ENCODE peak calls at places on chromosomes 13 and 19, in five cellular contexts. One of them, this sample, is unnamed.

GRCh38 chr13:33571618-33572017 is 246.3 kb upstream of the RFC3 start:
- DNase-seq in neuronal stem cell: no peak
- DNase-seq in H1: no peak
- DNase-seq in mesenchymal stem cell: no peak
- DNase-seq in H9: no peak
- DNase-seq in this sample: no peak

GRCh38 chr19:33373701-33374405 is at the start of gene CEBPG:
- DNase-seq in H9: no peak
- DNase-seq in mesenchymal stem cell: peak; percentile 70
- DNase-seq in H1: no peak
- DNase-seq in neuronal stem cell: peak; percentile 43
- DNase-seq in this sample: no peak

GRCh38 chr19:2722541-2723344 is 1.6 kb upstream of the DIRAS1 start:
- DNase-seq in mesenchymal stem cell: peak; percentile 77
- DNase-seq in neuronal stem cell: no peak
- DNase-seq in H9: no peak
- DNase-seq in H1: no peak
- DNase-seq in this sample: peak; percentile 70

GRCh38 chr13:51801631-51802099 is 2.3 kb downstream of the DHRS12 start:
- DNase-seq in mesenchymal stem cell: no peak
- DNase-seq in H1: no peak
- DNase-seq in H9: no peak
- DNase-seq in neuronal stem cell: peak; percentile 64
- DNase-seq in this sample: no peak

GRCh38 chr19:18972301-18972831 is 31.3 kb upstream of the HOMER3 start:
- DNase-seq in neuronal stem cell: no peak
- DNase-seq in H9: no peak
- DNase-seq in mesenchymal stem cell: peak; percentile 19
- DNase-seq in H1: no peak
- DNase-seq in this sample: no peak

GRCh38 chr19:50239916-50240585 is 36.6 kb downstream of the MYH14 start:
- DNase-seq in neuronal stem cell: no peak
- DNase-seq in mesenchymal stem cell: no peak
- DNase-seq in H1: no peak
- DNase-seq in H9: no peak
- DNase-seq in this sample: no peak

GRCh38 chr19:56619131-56619530 is 23.8 kb upstream of the SMIM17 start:
- DNase-seq in H9: no peak
- DNase-seq in mesenchymal stem cell: no peak
- DNase-seq in neuronal stem cell: no peak
- DNase-seq in H1: no peak
- DNase-seq in this sample: no peak

GRCh38 chr19:19530423-19530804 is 1.7 kb downstream of the YJEFN3 start:
- DNase-seq in mesenchymal stem cell: no peak
- DNase-seq in H1: no peak
- DNase-seq in neuronal stem cell: no peak
- DNase-seq in H9: no peak
- DNase-seq in this sample: no peak

GRCh38 chr19:37986048-37986750 is 79.2 kb downstream of the SIPA1L3 start:
- DNase-seq in H1: no peak
- DNase-seq in mesenchymal stem cell: no peak
- DNase-seq in H9: no peak
- DNase-seq in neuronal stem cell: no peak
- DNase-seq in this sample: no peak

GRCh38 chr13:81987159-81987558 is 1646.2 kb upstream of the SPRY2 start:
- DNase-seq in H9: no peak
- DNase-seq in H1: no peak
- DNase-seq in mesenchymal stem cell: no peak
- DNase-seq in neuronal stem cell: no peak
- DNase-seq in this sample: no peak

GRCh38 chr13:47175172-47175806 is 278.4 kb upstream of the HTR2A start:
- DNase-seq in H9: no peak
- DNase-seq in mesenchymal stem cell: peak; percentile 94
- DNase-seq in H1: no peak
- DNase-seq in neuronal stem cell: no peak
- DNase-seq in this sample: no peak

GRCh38 chr19:19259741-19260140 is 13.4 kb downstream of the TM6SF2 start:
- DNase-seq in neuronal stem cell: no peak
- DNase-seq in mesenchymal stem cell: peak; percentile 32
- DNase-seq in H9: peak; percentile 89
- DNase-seq in H1: no peak
- DNase-seq in this sample: no peak

GRCh38 chr19:11539495-11540365 is 1.1 kb downstream of the CNN1 start:
- DNase-seq in H1: no peak
- DNase-seq in mesenchymal stem cell: peak; percentile 54
- DNase-seq in H9: no peak
- DNase-seq in neuronal stem cell: no peak
- DNase-seq in this sample: no peak

GRCh38 chr13:78602561-78603239 is 652 bp downstream of the POU4F1 start:
- DNase-seq in neuronal stem cell: peak; percentile 23
- DNase-seq in H1: no peak
- DNase-seq in H9: peak; percentile 50
- DNase-seq in mesenchymal stem cell: no peak
- DNase-seq in this sample: no peak

GRCh38 chr13:99985886-99986527 is 4.4 kb downstream of the ZIC2 start:
- DNase-seq in H9: no peak
- DNase-seq in neuronal stem cell: no peak
- DNase-seq in H1: no peak
- DNase-seq in mesenchymal stem cell: no peak
- DNase-seq in this sample: no peak

GRCh38 chr13:35283856-35284255 is 192.6 kb downstream of the MAB21L1 start:
- DNase-seq in mesenchymal stem cell: peak; percentile 18
- DNase-seq in H9: no peak
- DNase-seq in neuronal stem cell: no peak
- DNase-seq in H1: no peak
- DNase-seq in this sample: no peak

GRCh38 chr13:23510979-23511735 is 59.1 kb upstream of the TNFRSF19 start:
- DNase-seq in H9: no peak
- DNase-seq in H1: no peak
- DNase-seq in mesenchymal stem cell: peak; percentile 24
- DNase-seq in neuronal stem cell: no peak
- DNase-seq in this sample: peak; percentile 20

GRCh38 chr19:57949296-57949695 is 1.8 kb upstream of the ZNF256 start:
- DNase-seq in mesenchymal stem cell: no peak
- DNase-seq in H1: no peak
- DNase-seq in H9: no peak
- DNase-seq in neuronal stem cell: no peak
- DNase-seq in this sample: no peak

GRCh38 chr19:52786078-52786463 is 520 bp downstream of the ZNF600 start:
- DNase-seq in H1: no peak
- DNase-seq in H9: no peak
- DNase-seq in neuronal stem cell: no peak
- DNase-seq in mesenchymal stem cell: no peak
- DNase-seq in this sample: no peak

GRCh38 chr19:17097593-17098126 is 22.1 kb downstream of the MYO9B start:
- DNase-seq in H1: no peak
- DNase-seq in neuronal stem cell: no peak
- DNase-seq in mesenchymal stem cell: peak; percentile 80
- DNase-seq in H9: no peak
- DNase-seq in this sample: peak; percentile 67

GRCh38 chr13:109807345-109807744 is 21.0 kb upstream of the IRS2 start:
- DNase-seq in H1: no peak
- DNase-seq in neuronal stem cell: no peak
- DNase-seq in H9: no peak
- DNase-seq in mesenchymal stem cell: no peak
- DNase-seq in this sample: no peak

GRCh38 chr13:109804654-109805053 is 18.3 kb upstream of the IRS2 start:
- DNase-seq in H9: no peak
- DNase-seq in mesenchymal stem cell: no peak
- DNase-seq in H1: no peak
- DNase-seq in neuronal stem cell: no peak
- DNase-seq in this sample: no peak

GRCh38 chr13:109802936-109803335 is 16.6 kb upstream of the IRS2 start:
- DNase-seq in mesenchymal stem cell: no peak
- DNase-seq in H9: no peak
- DNase-seq in H1: no peak
- DNase-seq in neuronal stem cell: no peak
- DNase-seq in this sample: peak; percentile 30

GRCh38 chr13:109809216-109809890 is 23.0 kb upstream of the IRS2 start:
- DNase-seq in mesenchymal stem cell: no peak
- DNase-seq in H9: no peak
- DNase-seq in H1: no peak
- DNase-seq in neuronal stem cell: no peak
- DNase-seq in this sample: peak; percentile 48

GRCh38 chr13:109803822-109804221 is 17.4 kb upstream of the IRS2 start:
- DNase-seq in H9: no peak
- DNase-seq in neuronal stem cell: no peak
- DNase-seq in mesenchymal stem cell: no peak
- DNase-seq in H1: no peak
- DNase-seq in this sample: peak; percentile 75
- H2BK12ac ChIP-seq in H9: no peak overlapping the region
- H2BK12ac ChIP-seq in neuronal stem cell: no peak overlapping the region
- H2BK12ac ChIP-seq in mesenchymal stem cell: no peak overlapping the region
- H2BK12ac ChIP-seq in H1: no peak overlapping the region
- H2BK12ac ChIP-seq in this sample: no peak overlapping the region

DNA sequence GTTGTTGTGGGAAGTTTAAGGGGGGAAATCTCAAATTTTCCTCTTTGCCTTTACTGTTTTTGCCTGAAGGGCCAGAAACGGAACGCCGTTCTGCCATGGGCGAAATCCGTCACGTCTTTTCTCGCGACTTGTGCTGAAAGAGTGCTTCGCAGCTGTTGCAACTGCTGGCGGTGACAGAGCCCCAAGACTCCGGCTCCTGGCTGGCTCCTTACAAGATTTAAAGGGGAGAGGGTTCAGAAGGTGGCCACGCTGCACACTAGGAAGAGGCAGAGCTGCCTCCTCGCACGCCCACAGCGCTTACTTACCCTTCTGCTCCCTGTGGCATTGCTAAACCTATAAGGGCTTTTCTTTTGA is 320.3 kb downstream of the ZNF536 start:
- DNase-seq in H1: no peak
- DNase-seq in neuronal stem cell: no peak
- DNase-seq in H9: no peak
- DNase-seq in mesenchymal stem cell: no peak
- DNase-seq in this sample: no peak
- H2BK120ac ChIP-seq in H1: no peak overlapping the region
- H2BK120ac ChIP-seq in neuronal stem cell: no peak overlapping the region
- H2BK120ac ChIP-seq in H9: no peak overlapping the region
- H2BK120ac ChIP-seq in mesenchymal stem cell: no peak overlapping the region
- H2BK120ac ChIP-seq in this sample: no peak overlapping the region

GRCh38 chr19:1112254-1113208 is 8.7 kb downstream of the GPX4 start:
- DNase-seq in H1: no peak
- DNase-seq in H9: peak; percentile 91
- DNase-seq in mesenchymal stem cell: no peak
- DNase-seq in neuronal stem cell: no peak
- DNase-seq in this sample: peak; percentile 87
- H2BK12ac ChIP-seq in H1: peak overlapping the region; percentile 87
- H2BK12ac ChIP-seq in H9: no peak overlapping the region
- H2BK12ac ChIP-seq in mesenchymal stem cell: no peak overlapping the region
- H2BK12ac ChIP-seq in neuronal stem cell: peak overlapping the region; percentile 88
- H2BK12ac ChIP-seq in this sample: peak overlapping the region; percentile 16

DNA sequence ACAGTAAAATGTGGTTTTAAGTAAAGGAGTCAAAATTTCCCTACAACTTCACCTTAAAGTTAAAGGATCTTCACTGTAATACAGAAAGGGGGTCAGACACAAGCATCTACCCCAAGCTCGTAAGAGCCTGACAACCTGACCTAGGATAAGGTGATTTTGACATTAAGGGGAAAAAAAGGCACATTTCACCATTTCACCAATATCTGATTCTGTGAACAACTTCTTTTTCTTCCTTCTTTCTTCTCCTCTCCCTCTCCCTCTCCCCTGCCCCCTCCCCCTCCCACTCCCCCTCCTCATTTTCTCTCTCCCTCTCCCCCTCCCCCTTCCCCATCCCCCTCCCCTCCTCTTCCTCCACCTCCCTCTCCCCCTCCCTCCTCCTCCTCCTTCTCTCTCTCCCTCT is 796.7 kb upstream of the ARGLU1 start:
- DNase-seq in H1: no peak
- DNase-seq in H9: no peak
- DNase-seq in neuronal stem cell: no peak
- DNase-seq in mesenchymal stem cell: no peak
- DNase-seq in this sample: no peak
- H2BK120ac ChIP-seq in H1: no peak overlapping the region
- H2BK120ac ChIP-seq in H9: no peak overlapping the region
- H2BK120ac ChIP-seq in neuronal stem cell: no peak overlapping the region
- H2BK120ac ChIP-seq in mesenchymal stem cell: peak overlapping the region; percentile 78
- H2BK120ac ChIP-seq in this sample: no peak overlapping the region

GRCh38 chr19:54949412-54949811 is 2.1 kb upstream of the NLRP7 start:
- DNase-seq in H1: no peak
- DNase-seq in mesenchymal stem cell: no peak
- DNase-seq in neuronal stem cell: no peak
- DNase-seq in H9: no peak
- DNase-seq in this sample: no peak

GRCh38 chr19:54952591-54953344 is 5.4 kb upstream of the NLRP7 start:
- DNase-seq in H1: no peak
- DNase-seq in mesenchymal stem cell: no peak
- DNase-seq in H9: no peak
- DNase-seq in neuronal stem cell: peak; percentile 33
- DNase-seq in this sample: peak; percentile 99

GRCh38 chr19:54947381-54947780 is at the start of gene NLRP7:
- DNase-seq in neuronal stem cell: no peak
- DNase-seq in mesenchymal stem cell: no peak
- DNase-seq in H1: no peak
- DNase-seq in H9: peak; percentile 51
- DNase-seq in this sample: no peak
- H2BK12ac ChIP-seq in neuronal stem cell: no peak within 1 kb of the TSS
- H2BK12ac ChIP-seq in mesenchymal stem cell: no peak within 1 kb of the TSS
- H2BK12ac ChIP-seq in H1: no peak within 1 kb of the TSS
- H2BK12ac ChIP-seq in H9: no peak within 1 kb of the TSS
- H2BK12ac ChIP-seq in this sample: peak within 1 kb of the TSS; percentile 91

GRCh38 chr19:10501971-10502523 is 1.1 kb downstream of the KEAP1 start:
- DNase-seq in neuronal stem cell: no peak
- DNase-seq in mesenchymal stem cell: peak; percentile 59
- DNase-seq in H9: peak; percentile 49
- DNase-seq in H1: no peak
- DNase-seq in this sample: peak; percentile 40

GRCh38 chr19:10500247-10500592 is 2.9 kb downstream of the KEAP1 start:
- DNase-seq in H1: no peak
- DNase-seq in neuronal stem cell: no peak
- DNase-seq in H9: no peak
- DNase-seq in mesenchymal stem cell: no peak
- DNase-seq in this sample: no peak

GRCh38 chr19:10499550-10500246 is 3.5 kb downstream of the KEAP1 start:
- DNase-seq in neuronal stem cell: no peak
- DNase-seq in mesenchymal stem cell: no peak
- DNase-seq in H1: no peak
- DNase-seq in H9: peak; percentile 76
- DNase-seq in this sample: no peak

GRCh38 chr19:10503002-10503789 is at the start of gene KEAP1:
- DNase-seq in mesenchymal stem cell: peak; percentile 54
- DNase-seq in H9: peak; percentile 55
- DNase-seq in neuronal stem cell: peak; percentile 50
- DNase-seq in H1: no peak
- DNase-seq in this sample: peak; percentile 52

GRCh38 chr19:10502524-10503001 is 593 bp downstream of the KEAP1 start:
- DNase-seq in H1: peak; percentile 73
- DNase-seq in H9: peak; percentile 86
- DNase-seq in mesenchymal stem cell: peak; percentile 91
- DNase-seq in neuronal stem cell: peak; percentile 85
- DNase-seq in this sample: peak; percentile 92
- H2BK120ac ChIP-seq in H1: no peak overlapping the region
- H2BK120ac ChIP-seq in H9: peak overlapping the region; percentile 95
- H2BK120ac ChIP-seq in mesenchymal stem cell: peak overlapping the region; percentile 100
- H2BK120ac ChIP-seq in neuronal stem cell: peak overlapping the region; percentile 96
- H2BK120ac ChIP-seq in this sample: peak overlapping the region; percentile 96

This sample was measured in trophoblast cell.